ENCODE peak calls at places on chromosomes 2 and 18, in eight cellular contexts. One of them, this sample, is unnamed.

GRCh38 chr2:8303322-8303832 is 378.5 kb upstream of the ID2 start:
- DNase-seq in mesothelial cell of epicardium: no peak
- DNase-seq in endothelial cell: no peak
- DNase-seq in colonic mucosa: peak; percentile 54
- DNase-seq in kidney: peak; percentile 82
- DNase-seq in AG09309: no peak
- DNase-seq in NB4: peak; percentile 99
- DNase-seq in body of pancreas: peak; percentile 39
- DNase-seq in this sample: no peak

GRCh38 chr18:998976-999375 is 94.3 kb downstream of the ADCYAP1 start:
- DNase-seq in colonic mucosa: no peak
- DNase-seq in kidney: no peak
- DNase-seq in body of pancreas: no peak
- DNase-seq in endothelial cell: no peak
- DNase-seq in mesothelial cell of epicardium: no peak
- DNase-seq in AG09309: no peak
- DNase-seq in NB4: no peak
- DNase-seq in this sample: no peak

GRCh38 chr2:46873632-46874068 is 42.0 kb downstream of the MCFD2 start:
- DNase-seq in mesothelial cell of epicardium: no peak
- DNase-seq in NB4: peak; percentile 89
- DNase-seq in colonic mucosa: peak; percentile 70
- DNase-seq in kidney: peak; percentile 88
- DNase-seq in endothelial cell: no peak
- DNase-seq in AG09309: peak; percentile 94
- DNase-seq in body of pancreas: peak; percentile 42
- DNase-seq in this sample: no peak

GRCh38 chr2:128313076-128313836 is 5.4 kb downstream of the HS6ST1 start:
- DNase-seq in endothelial cell: peak; percentile 49
- DNase-seq in AG09309: no peak
- DNase-seq in body of pancreas: peak; percentile 26
- DNase-seq in kidney: peak; percentile 68
- DNase-seq in NB4: peak; percentile 43
- DNase-seq in mesothelial cell of epicardium: peak; percentile 17
- DNase-seq in colonic mucosa: peak; percentile 16
- DNase-seq in this sample: no peak

GRCh38 chr2:238495422-238495821 is 68.7 kb downstream of the ASB1 start:
- DNase-seq in NB4: no peak
- DNase-seq in body of pancreas: no peak
- DNase-seq in colonic mucosa: peak; percentile 2
- DNase-seq in AG09309: no peak
- DNase-seq in kidney: no peak
- DNase-seq in mesothelial cell of epicardium: no peak
- DNase-seq in endothelial cell: no peak
- DNase-seq in this sample: no peak

GRCh38 chr2:216732334-216732733 is 37.0 kb upstream of the IGFBP5 start:
- DNase-seq in NB4: no peak
- DNase-seq in colonic mucosa: no peak
- DNase-seq in mesothelial cell of epicardium: no peak
- DNase-seq in AG09309: no peak
- DNase-seq in endothelial cell: no peak
- DNase-seq in kidney: no peak
- DNase-seq in body of pancreas: no peak
- DNase-seq in this sample: no peak

GRCh38 chr2:24022975-24023575 is 13.2 kb downstream of the MFSD2B start:
- DNase-seq in endothelial cell: no peak
- DNase-seq in AG09309: no peak
- DNase-seq in body of pancreas: no peak
- DNase-seq in mesothelial cell of epicardium: no peak
- DNase-seq in colonic mucosa: no peak
- DNase-seq in kidney: no peak
- DNase-seq in NB4: no peak
- DNase-seq in this sample: no peak

GRCh38 chr2:237616373-237617304 is 10.7 kb upstream of the LRRFIP1 start:
- DNase-seq in AG09309: peak; percentile 44
- DNase-seq in endothelial cell: no peak
- DNase-seq in NB4: no peak
- DNase-seq in colonic mucosa: no peak
- DNase-seq in mesothelial cell of epicardium: no peak
- DNase-seq in kidney: no peak
- DNase-seq in body of pancreas: no peak
- DNase-seq in this sample: no peak

GRCh38 chr2:2123259-2123658 is 207.8 kb downstream of the MYT1L start:
- DNase-seq in mesothelial cell of epicardium: no peak
- DNase-seq in colonic mucosa: no peak
- DNase-seq in endothelial cell: no peak
- DNase-seq in AG09309: no peak
- DNase-seq in NB4: no peak
- DNase-seq in kidney: no peak
- DNase-seq in body of pancreas: no peak
- DNase-seq in this sample: no peak

GRCh38 chr2:211879323-211879722 is 659.3 kb downstream of the ERBB4 start:
- DNase-seq in endothelial cell: no peak
- DNase-seq in mesothelial cell of epicardium: no peak
- DNase-seq in AG09309: no peak
- DNase-seq in kidney: no peak
- DNase-seq in NB4: peak; percentile 3
- DNase-seq in colonic mucosa: no peak
- DNase-seq in body of pancreas: no peak
- DNase-seq in this sample: no peak

GRCh38 chr2:209525834-209526281 is 102.0 kb downstream of the MAP2 start:
- DNase-seq in colonic mucosa: no peak
- DNase-seq in mesothelial cell of epicardium: no peak
- DNase-seq in body of pancreas: no peak
- DNase-seq in kidney: no peak
- DNase-seq in endothelial cell: no peak
- DNase-seq in NB4: peak; percentile 66
- DNase-seq in AG09309: peak; percentile 75
- DNase-seq in this sample: no peak

GRCh38 chr2:69083126-69083733 is 70.3 kb downstream of the ANTXR1 start:
- DNase-seq in endothelial cell: no peak
- DNase-seq in colonic mucosa: no peak
- DNase-seq in AG09309: no peak
- DNase-seq in body of pancreas: no peak
- DNase-seq in NB4: peak; percentile 23
- DNase-seq in mesothelial cell of epicardium: no peak
- DNase-seq in kidney: no peak
- DNase-seq in this sample: no peak

GRCh38 chr2:231382116-231382515 is 13.4 kb upstream of the B3GNT7 start:
- DNase-seq in endothelial cell: no peak
- DNase-seq in NB4: no peak
- DNase-seq in colonic mucosa: no peak
- DNase-seq in AG09309: no peak
- DNase-seq in kidney: no peak
- DNase-seq in mesothelial cell of epicardium: no peak
- DNase-seq in body of pancreas: no peak
- DNase-seq in this sample: no peak

GRCh38 chr2:186542002-186542401 is 47.9 kb upstream of the ITGAV start:
- DNase-seq in NB4: no peak
- DNase-seq in body of pancreas: no peak
- DNase-seq in endothelial cell: no peak
- DNase-seq in mesothelial cell of epicardium: no peak
- DNase-seq in colonic mucosa: no peak
- DNase-seq in AG09309: no peak
- DNase-seq in kidney: no peak
- DNase-seq in this sample: no peak

GRCh38 chr18:37270046-37270665 is 295.4 kb downstream of the CELF4 start:
- DNase-seq in colonic mucosa: peak; percentile 38
- DNase-seq in kidney: no peak
- DNase-seq in body of pancreas: peak; percentile 66
- DNase-seq in endothelial cell: peak; percentile 73
- DNase-seq in AG09309: no peak
- DNase-seq in NB4: peak; percentile 59
- DNase-seq in mesothelial cell of epicardium: peak; percentile 68
- DNase-seq in this sample: peak; percentile 80

GRCh38 chr2:108577099-108577498 is 42.8 kb downstream of the LIMS1 start:
- DNase-seq in kidney: no peak
- DNase-seq in endothelial cell: no peak
- DNase-seq in colonic mucosa: no peak
- DNase-seq in mesothelial cell of epicardium: no peak
- DNase-seq in NB4: no peak
- DNase-seq in AG09309: no peak
- DNase-seq in body of pancreas: no peak
- DNase-seq in this sample: no peak

GRCh38 chr2:19124135-19124534 is 234.3 kb downstream of the OSR1 start:
- DNase-seq in NB4: no peak
- DNase-seq in colonic mucosa: no peak
- DNase-seq in kidney: no peak
- DNase-seq in AG09309: peak; percentile 81
- DNase-seq in body of pancreas: no peak
- DNase-seq in mesothelial cell of epicardium: no peak
- DNase-seq in endothelial cell: no peak
- DNase-seq in this sample: no peak

GRCh38 chr18:26574958-26575864 is 26.9 kb upstream of the KCTD1 start:
- DNase-seq in kidney: peak; percentile 80
- DNase-seq in AG09309: peak; percentile 29
- DNase-seq in mesothelial cell of epicardium: no peak
- DNase-seq in colonic mucosa: peak; percentile 44
- DNase-seq in endothelial cell: peak; percentile 20
- DNase-seq in body of pancreas: peak; percentile 62
- DNase-seq in NB4: peak; percentile 27
- DNase-seq in this sample: peak; percentile 26

GRCh38 chr2:14903709-14904374 is 271.3 kb downstream of the LRATD1 start:
- DNase-seq in AG09309: no peak
- DNase-seq in mesothelial cell of epicardium: no peak
- DNase-seq in body of pancreas: peak; percentile 54
- DNase-seq in endothelial cell: peak; percentile 70
- DNase-seq in NB4: peak; percentile 77
- DNase-seq in colonic mucosa: peak; percentile 62
- DNase-seq in kidney: no peak
- DNase-seq in this sample: peak; percentile 25

GRCh38 chr2:45840481-45840880 is 189.0 kb downstream of the PRKCE start:
- DNase-seq in colonic mucosa: no peak
- DNase-seq in NB4: no peak
- DNase-seq in AG09309: no peak
- DNase-seq in endothelial cell: no peak
- DNase-seq in kidney: no peak
- DNase-seq in mesothelial cell of epicardium: no peak
- DNase-seq in body of pancreas: no peak
- DNase-seq in this sample: no peak

GRCh38 chr18:25279556-25279955 is 72.4 kb downstream of the ZNF521 start:
- DNase-seq in colonic mucosa: no peak
- DNase-seq in mesothelial cell of epicardium: no peak
- DNase-seq in AG09309: no peak
- DNase-seq in body of pancreas: no peak
- DNase-seq in endothelial cell: no peak
- DNase-seq in NB4: no peak
- DNase-seq in kidney: no peak
- DNase-seq in this sample: no peak

GRCh38 chr2:111157798-111158197 is 37.1 kb downstream of the BCL2L11 start:
- DNase-seq in body of pancreas: no peak
- DNase-seq in NB4: no peak
- DNase-seq in colonic mucosa: no peak
- DNase-seq in endothelial cell: no peak
- DNase-seq in kidney: no peak
- DNase-seq in AG09309: no peak
- DNase-seq in mesothelial cell of epicardium: no peak
- DNase-seq in this sample: no peak

GRCh38 chr18:59837586-59837985 is 62.2 kb upstream of the PMAIP1 start:
- DNase-seq in endothelial cell: peak; percentile 51
- DNase-seq in body of pancreas: peak; percentile 47
- DNase-seq in NB4: peak; percentile 73
- DNase-seq in colonic mucosa: peak; percentile 32
- DNase-seq in mesothelial cell of epicardium: no peak
- DNase-seq in AG09309: no peak
- DNase-seq in kidney: no peak
- DNase-seq in this sample: peak; percentile 20

GRCh38 chr2:23385748-23386421 is 906 bp downstream of the KLHL29 start:
- DNase-seq in mesothelial cell of epicardium: no peak
- DNase-seq in kidney: peak; percentile 74
- DNase-seq in NB4: no peak
- DNase-seq in colonic mucosa: no peak
- DNase-seq in AG09309: no peak
- DNase-seq in body of pancreas: no peak
- DNase-seq in endothelial cell: peak; percentile 37
- DNase-seq in this sample: no peak

GRCh38 chr2:25276569-25277465 is 64.9 kb downstream of the DNMT3A start:
- DNase-seq in NB4: no peak
- DNase-seq in body of pancreas: peak; percentile 65
- DNase-seq in endothelial cell: peak; percentile 91
- DNase-seq in AG09309: no peak
- DNase-seq in colonic mucosa: peak; percentile 40
- DNase-seq in mesothelial cell of epicardium: peak; percentile 57
- DNase-seq in kidney: peak; percentile 90
- DNase-seq in this sample: peak; percentile 70
- TF ChIP-seq CTCF in NB4: no peak
- TF ChIP-seq CTCF in body of pancreas: peak; percentile 52
- TF ChIP-seq CTCF in endothelial cell: peak; percentile 93
- TF ChIP-seq CTCF in AG09309: peak; percentile 12
- TF ChIP-seq CTCF in colonic mucosa: peak; percentile 66
- TF ChIP-seq CTCF in mesothelial cell of epicardium: peak; percentile 71
- TF ChIP-seq CTCF in kidney: peak; percentile 69
- TF ChIP-seq CTCF in this sample: peak; percentile 70

DNA sequence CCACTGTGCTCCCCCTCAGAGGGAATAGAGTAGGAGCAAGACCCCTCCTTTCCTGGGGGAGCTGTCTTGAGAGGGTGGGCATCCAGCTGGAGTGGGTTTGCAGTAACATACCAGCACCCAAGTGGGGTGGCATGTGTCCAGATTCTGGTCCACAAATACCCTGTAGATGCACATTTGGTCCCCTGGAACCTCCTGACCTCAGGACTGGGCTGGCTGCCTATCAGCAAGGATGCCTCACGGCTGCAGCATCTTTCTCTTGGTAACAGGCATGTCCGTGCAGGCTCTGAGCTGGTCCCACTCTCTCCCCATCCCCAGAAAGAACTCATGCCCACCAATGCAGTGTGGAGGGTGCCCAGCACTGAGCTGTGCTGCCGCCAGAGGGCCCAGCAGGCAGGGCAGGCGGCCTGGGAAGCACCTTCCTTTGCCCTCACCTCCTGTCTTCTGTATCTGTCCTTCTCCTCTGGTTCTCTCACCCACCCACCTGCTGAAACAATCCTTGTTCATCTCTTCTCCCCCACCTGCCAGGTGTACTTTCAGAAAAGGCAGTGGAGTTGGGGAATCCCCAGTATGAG is 47.4 kb downstream of the ITGB1BP1 start:
- DNase-seq in mesothelial cell of epicardium: no peak
- DNase-seq in NB4: no peak
- DNase-seq in body of pancreas: no peak
- DNase-seq in AG09309: no peak
- DNase-seq in endothelial cell: no peak
- DNase-seq in colonic mucosa: no peak
- DNase-seq in kidney: no peak
- DNase-seq in this sample: no peak
- TF ChIP-seq CTCF in mesothelial cell of epicardium: no peak
- TF ChIP-seq CTCF in NB4: no peak
- TF ChIP-seq CTCF in body of pancreas: no peak
- TF ChIP-seq CTCF in AG09309: no peak
- TF ChIP-seq CTCF in endothelial cell: no peak
- TF ChIP-seq CTCF in colonic mucosa: no peak
- TF ChIP-seq CTCF in kidney: no peak
- TF ChIP-seq CTCF in this sample: no peak

GRCh38 chr2:208256192-208256782 is 1.4 kb upstream of the IDH1 start:
- DNase-seq in AG09309: no peak
- DNase-seq in colonic mucosa: no peak
- DNase-seq in NB4: peak; percentile 34
- DNase-seq in body of pancreas: peak; percentile 15
- DNase-seq in endothelial cell: no peak
- DNase-seq in kidney: no peak
- DNase-seq in mesothelial cell of epicardium: no peak
- DNase-seq in this sample: no peak
- TF ChIP-seq CTCF in AG09309: no peak
- TF ChIP-seq CTCF in colonic mucosa: no peak
- TF ChIP-seq CTCF in NB4: peak; percentile 32
- TF ChIP-seq CTCF in body of pancreas: no peak
- TF ChIP-seq CTCF in endothelial cell: peak; percentile 29
- TF ChIP-seq CTCF in kidney: no peak
- TF ChIP-seq CTCF in mesothelial cell of epicardium: peak; percentile 25
- TF ChIP-seq CTCF in this sample: peak; percentile 27

GRCh38 chr2:201257941-201258665 is 2.2 kb upstream of the CASP8 start:
- DNase-seq in colonic mucosa: peak; percentile 90
- DNase-seq in body of pancreas: peak; percentile 78
- DNase-seq in AG09309: peak; percentile 34
- DNase-seq in kidney: peak; percentile 95
- DNase-seq in endothelial cell: peak; percentile 53
- DNase-seq in NB4: peak; percentile 95
- DNase-seq in mesothelial cell of epicardium: no peak
- DNase-seq in this sample: peak; percentile 12
- TF ChIP-seq CTCF in colonic mucosa: no peak
- TF ChIP-seq CTCF in body of pancreas: no peak
- TF ChIP-seq CTCF in AG09309: peak; percentile 45
- TF ChIP-seq CTCF in kidney: no peak
- TF ChIP-seq CTCF in endothelial cell: no peak
- TF ChIP-seq CTCF in NB4: no peak
- TF ChIP-seq CTCF in mesothelial cell of epicardium: no peak
- TF ChIP-seq CTCF in this sample: no peak